ENCODE peak calls at places on chromosomes 13 and 19, in ten cellular contexts. R is CD4-positive, alpha-beta T cell; G is mucosa of descending colon; E is BE2C; V is AG09309; S is uterus; Z is lung; U is right atrium auricular region; T is HFF-Myc; C is activated B cell treated with CpG ODN at 0.5 μM for 24 hours. D is an unnamed sample.

GRCh38 chr13:34340534-34340933 is 522.6 kb downstream of the RFC3 start:
- DNase-seq in R (no peak), G (no peak), E (no peak), V (no peak), S (no peak), Z (no peak), U (no peak), T (no peak), C (no peak), D (no peak)

GRCh38 chr19:13007292-13008045 is 12.2 kb downstream of the NFIX start:
- DNase-seq in R (no peak), G (peak), E (no peak), V (no peak), S (peak), Z (peak), U (peak), T (no peak), C (no peak), D (no peak)

GRCh38 chr19:19514881-19515763 is at the start of gene TSSK6:
- DNase-seq in R (no peak), G (peak), E (no peak), V (no peak), S (no peak), Z (no peak), U (no peak), T (no peak), C (peak), D (no peak)

GRCh38 chr19:48964205-48965032 is 690 bp upstream of the FTL start:
- DNase-seq in R (no peak), G (no peak), E (no peak), V (no peak), S (no peak), Z (no peak), U (no peak), T (no peak), C (no peak), D (no peak)

GRCh38 chr19:14021474-14021873 is 6.5 kb upstream of the RLN3 start:
- DNase-seq in R (no peak), G (peak), E (no peak), V (no peak), S (no peak), Z (no peak), U (no peak), T (no peak), C (no peak), D (no peak)

GRCh38 chr19:35505956-35506355 is 7.5 kb downstream of the DMKN start:
- DNase-seq in R (no peak), G (no peak), E (no peak), V (no peak), S (no peak), Z (no peak), U (no peak), T (no peak), C (no peak), D (no peak)

GRCh38 chr19:45667620-45668341 is at the start of gene GIPR:
- DNase-seq in R (peak), G (peak), E (peak), V (no peak), S (no peak), Z (peak), U (peak), T (no peak), C (no peak), D (peak)

GRCh38 chr19:58518261-58519086 is 1.1 kb downstream of the ZBTB45 start:
- DNase-seq in R (no peak), G (peak), E (no peak), V (no peak), S (no peak), Z (no peak), U (no peak), T (no peak), C (no peak), D (no peak)

GRCh38 chr19:11092181-11092538 is 2.9 kb downstream of the LDLR start:
- DNase-seq in R (peak), G (no peak), E (no peak), V (no peak), S (no peak), Z (no peak), U (no peak), T (no peak), C (no peak), D (no peak)

GRCh38 chr13:106534844-106535551 is 464 bp downstream of the EFNB2 start:
- DNase-seq in R (peak), G (peak), E (peak), V (no peak), S (no peak), Z (no peak), U (no peak), T (no peak), C (peak), D (peak)

GRCh38 chr19:40466219-40467006 is at the start of gene SPTBN4:
- DNase-seq in R (peak), G (peak), E (no peak), V (no peak), S (peak), Z (peak), U (no peak), T (no peak), C (peak), D (peak)

GRCh38 chr13:47256618-47257017 is 359.8 kb upstream of the HTR2A start:
- DNase-seq in R (no peak), G (no peak), E (no peak), V (peak), S (no peak), Z (no peak), U (no peak), T (peak), C (no peak), D (no peak)

GRCh38 chr13:49436890-49437289 is 7.0 kb downstream of the CAB39L start:
- DNase-seq in R (no peak), G (no peak), E (peak), V (no peak), S (peak), Z (no peak), U (peak), T (no peak), C (no peak), D (no peak)

GRCh38 chr13:32023698-32024097 is 7.9 kb upstream of the FRY start:
- DNase-seq in R (no peak), G (no peak), E (no peak), V (no peak), S (no peak), Z (no peak), U (no peak), T (no peak), C (no peak), D (no peak)

GRCh38 chr19:15453091-15453498 is 3.3 kb upstream of the WIZ start:
- DNase-seq in R (no peak), G (no peak), E (no peak), V (no peak), S (no peak), Z (no peak), U (no peak), T (no peak), C (no peak), D (no peak)

GRCh38 chr19:1132625-1133383 is 29.0 kb downstream of the GPX4 start:
- DNase-seq in R (no peak), G (no peak), E (no peak), V (no peak), S (no peak), Z (no peak), U (no peak), T (no peak), C (peak), D (peak)

GRCh38 chr13:113049981-113050380 is 55.6 kb upstream of the F7 start:
- DNase-seq in R (no peak), G (peak), E (no peak), V (no peak), S (no peak), Z (no peak), U (no peak), T (no peak), C (no peak), D (no peak)

GRCh38 chr13:51959773-51960172 is 51.5 kb downstream of the ATP7B start:
- DNase-seq in R (no peak), G (peak), E (no peak), V (no peak), S (no peak), Z (no peak), U (no peak), T (no peak), C (no peak), D (no peak)

GRCh38 chr19:6865849-6866248 is 21.5 kb upstream of the ADGRE1 start:
- DNase-seq in R (no peak), G (no peak), E (no peak), V (no peak), S (no peak), Z (no peak), U (no peak), T (no peak), C (no peak), D (no peak)

GRCh38 chr19:44476559-44477408 is 23.5 kb downstream of the ZNF180 start:
- DNase-seq in R (no peak), G (no peak), E (no peak), V (no peak), S (no peak), Z (no peak), U (no peak), T (no peak), C (no peak), D (no peak)

GRCh38 chr19:7506385-7507328 is 9.2 kb upstream of the ZNF358 start:
- DNase-seq in R (peak), G (peak), E (peak), V (no peak), S (no peak), Z (peak), U (peak), T (no peak), C (no peak), D (no peak)

GRCh38 chr13:105170438-105170837 is 1365.0 kb downstream of the EFNB2 start:
- DNase-seq in R (no peak), G (no peak), E (no peak), V (no peak), S (no peak), Z (no peak), U (no peak), T (no peak), C (no peak), D (no peak)

GRCh38 chr19:48965806-48966540 is 864 bp downstream of the FTL start:
- DNase-seq in R (peak), G (peak), E (peak), V (no peak), S (peak), Z (peak), U (peak), T (no peak), C (peak), D (peak)

GRCh38 chr19:35352177-35352447 is 4.4 kb downstream of the FFAR1 start:
- DNase-seq in R (no peak), G (peak), E (no peak), V (no peak), S (no peak), Z (no peak), U (no peak), T (no peak), C (no peak), D (peak)

GRCh38 chr13:112012004-112012704 is 54.8 kb upstream of the SOX1 start:
- DNase-seq in R (no peak), G (no peak), E (no peak), V (no peak), S (no peak), Z (peak), U (no peak), T (no peak), C (no peak), D (no peak)

DNA sequence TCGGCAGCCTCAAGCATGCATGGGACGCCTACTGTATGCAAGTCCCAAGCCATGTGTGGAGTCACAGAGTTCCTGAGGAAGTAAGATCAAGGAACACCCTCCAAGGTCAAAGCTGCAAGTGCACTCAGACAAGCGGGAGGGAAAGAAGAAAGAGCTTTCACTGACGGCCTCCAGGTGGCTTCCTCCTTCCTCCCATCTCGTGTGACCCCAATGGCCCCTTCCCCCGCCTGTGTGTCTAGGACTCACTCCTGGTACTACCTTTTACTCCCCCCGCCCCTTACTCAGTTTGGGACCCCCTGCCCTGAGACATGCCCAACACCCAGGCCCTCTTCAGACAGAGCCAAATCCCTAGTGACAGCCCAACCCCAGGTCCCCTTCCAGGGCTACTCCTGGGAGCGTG is 6.0 kb downstream of the HAUS8 start:
- DNase-seq in R (no peak), G (no peak), E (no peak), V (no peak), S (no peak), Z (no peak), U (no peak), T (no peak), C (no peak), D (no peak)
- TF ChIP-seq CTCF in R (no peak), G (no peak), E (no peak), V (no peak), S (no peak), Z (no peak), U (no peak), T (no peak), C (no peak), D (no peak)

GRCh38 chr13:110949116-110949515 is 34.2 kb upstream of the ANKRD10 start:
- DNase-seq in R (no peak), G (no peak), E (no peak), V (no peak), S (no peak), Z (no peak), U (no peak), T (no peak), C (no peak), D (no peak)

GRCh38 chr13:110944968-110945952 is 30.4 kb upstream of the ANKRD10 start:
- DNase-seq in R (no peak), G (no peak), E (no peak), V (no peak), S (no peak), Z (no peak), U (no peak), T (no peak), C (no peak), D (no peak)

GRCh38 chr13:110946171-110946570 is 31.3 kb upstream of the ANKRD10 start:
- DNase-seq in R (no peak), G (no peak), E (no peak), V (no peak), S (no peak), Z (no peak), U (no peak), T (no peak), C (no peak), D (no peak)

GRCh38 chr13:110942248-110942981 is 27.5 kb upstream of the ANKRD10 start:
- DNase-seq in R (no peak), G (no peak), E (no peak), V (no peak), S (no peak), Z (no peak), U (no peak), T (no peak), C (no peak), D (no peak)

GRCh38 chr13:110944121-110944967 is 29.5 kb upstream of the ANKRD10 start:
- DNase-seq in R (no peak), G (no peak), E (peak), V (peak), S (no peak), Z (no peak), U (no peak), T (peak), C (no peak), D (no peak)
- TF ChIP-seq CTCF in R (no peak), G (no peak), E (peak), V (peak), S (peak), Z (no peak), U (no peak), T (peak), C (no peak), D (no peak)

GRCh38 chr19:18385675-18386542 is at the start of gene GDF15:
- DNase-seq in R (peak), G (peak), E (peak), V (peak), S (peak), Z (peak), U (no peak), T (no peak), C (peak), D (no peak)
- TF ChIP-seq CTCF in R (no peak), G (peak), E (peak), V (peak), S (peak), Z (no peak), U (no peak), T (peak), C (no peak), D (peak)

GRCh38 chr13:36131215-36131930 is at the start of gene DCLK1:
- DNase-seq in R (no peak), G (peak), E (peak), V (no peak), S (peak), Z (peak), U (peak), T (no peak), C (no peak), D (no peak)
- TF ChIP-seq CTCF in R (no peak), G (no peak), E (no peak), V (no peak), S (no peak), Z (no peak), U (no peak), T (no peak), C (no peak), D (no peak)

DNA sequence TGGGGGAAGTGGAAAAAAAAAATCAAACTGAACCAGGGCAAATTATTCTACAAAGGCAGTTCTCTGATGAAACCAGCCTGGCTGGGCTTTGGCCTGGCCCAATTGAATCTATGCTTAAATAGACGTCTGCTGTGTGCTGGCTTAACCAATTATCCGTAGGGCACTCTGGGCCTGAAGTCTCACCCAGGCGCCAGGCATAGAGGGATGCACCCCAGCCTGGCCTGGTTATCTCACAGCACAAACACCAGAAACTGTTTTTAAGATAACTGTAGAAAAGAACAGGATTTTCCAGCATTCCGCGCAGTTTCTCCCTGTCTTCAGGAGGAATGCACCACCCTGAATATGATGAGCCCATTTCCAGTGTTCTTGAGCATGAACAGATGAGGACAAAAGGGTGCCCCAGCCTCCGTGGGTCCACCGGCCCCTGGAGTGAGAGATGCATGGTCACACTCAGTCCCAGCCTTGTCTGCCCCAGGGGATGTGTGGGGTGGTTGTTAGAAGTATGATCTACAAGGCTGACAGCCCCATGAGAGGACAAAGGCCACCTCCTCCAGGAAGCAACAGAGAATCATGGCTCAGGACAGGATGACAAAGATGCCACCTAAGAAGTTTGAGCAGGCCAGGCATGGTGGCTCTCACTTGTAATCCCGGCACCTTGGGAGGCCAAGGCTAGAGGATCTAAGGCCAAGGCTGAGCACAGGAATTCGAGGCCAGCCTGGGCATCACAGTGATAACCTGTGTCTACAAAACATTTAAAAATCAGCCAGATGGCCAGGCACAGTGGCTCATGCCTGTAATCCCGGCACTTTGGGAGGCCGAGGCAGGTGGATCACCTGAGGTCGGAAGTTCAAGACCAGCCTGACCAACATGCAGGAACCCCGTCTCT is 50.2 kb downstream of the PEPD start:
- DNase-seq in R (no peak), G (no peak), E (peak), V (no peak), S (no peak), Z (no peak), U (no peak), T (no peak), C (no peak), D (no peak)
- TF ChIP-seq CTCF in R (no peak), G (no peak), E (no peak), V (no peak), S (no peak), Z (no peak), U (no peak), T (no peak), C (no peak), D (no peak)

D was measured in natural killer cell.